ENCODE peak calls at places on chromosomes 16 and 17, in seven cellular contexts. One of them, this sample, is unnamed.

GRCh38 chr16:57695378-57696054 is 910 bp downstream of the DRC7 start:
- DNase-seq in cardiac muscle cell: no peak
- DNase-seq in fibroblast of the aortic adventitia: no peak
- DNase-seq in lower leg skin: peak; percentile 65
- DNase-seq in upper lobe of right lung: no peak
- DNase-seq in hepatocyte: no peak
- DNase-seq in mucosa of descending colon: no peak
- DNase-seq in this sample: no peak

GRCh38 chr17:41932821-41933389 is 2.5 kb downstream of the ODAD4 start:
- DNase-seq in cardiac muscle cell: no peak
- DNase-seq in hepatocyte: no peak
- DNase-seq in fibroblast of the aortic adventitia: no peak
- DNase-seq in upper lobe of right lung: no peak
- DNase-seq in lower leg skin: no peak
- DNase-seq in mucosa of descending colon: no peak
- DNase-seq in this sample: no peak

GRCh38 chr17:53516643-53517042 is 306.1 kb upstream of the KIF2B start:
- DNase-seq in hepatocyte: peak; percentile 28
- DNase-seq in upper lobe of right lung: no peak
- DNase-seq in fibroblast of the aortic adventitia: peak; percentile 6
- DNase-seq in lower leg skin: no peak
- DNase-seq in mucosa of descending colon: no peak
- DNase-seq in cardiac muscle cell: peak; percentile 59
- DNase-seq in this sample: no peak

GRCh38 chr17:47762733-47763132 is 29.7 kb downstream of the TBX21 start:
- DNase-seq in lower leg skin: no peak
- DNase-seq in fibroblast of the aortic adventitia: no peak
- DNase-seq in mucosa of descending colon: no peak
- DNase-seq in upper lobe of right lung: no peak
- DNase-seq in hepatocyte: no peak
- DNase-seq in cardiac muscle cell: no peak
- DNase-seq in this sample: no peak

GRCh38 chr17:71500761-71501555 is 619.9 kb upstream of the SOX9 start:
- DNase-seq in upper lobe of right lung: no peak
- DNase-seq in lower leg skin: no peak
- DNase-seq in mucosa of descending colon: no peak
- DNase-seq in cardiac muscle cell: peak; percentile 32
- DNase-seq in hepatocyte: no peak
- DNase-seq in fibroblast of the aortic adventitia: peak; percentile 4
- DNase-seq in this sample: peak; percentile 52

GRCh38 chr16:89009343-89010209 is 32.6 kb upstream of the CBFA2T3 start:
- DNase-seq in lower leg skin: no peak
- DNase-seq in hepatocyte: peak; percentile 76
- DNase-seq in fibroblast of the aortic adventitia: peak; percentile 21
- DNase-seq in mucosa of descending colon: peak; percentile 58
- DNase-seq in upper lobe of right lung: peak; percentile 64
- DNase-seq in cardiac muscle cell: peak; percentile 28
- DNase-seq in this sample: no peak

GRCh38 chr17:68381076-68381900 is 76.0 kb downstream of the WIPI1 start:
- DNase-seq in cardiac muscle cell: peak; percentile 78
- DNase-seq in lower leg skin: no peak
- DNase-seq in mucosa of descending colon: no peak
- DNase-seq in upper lobe of right lung: peak; percentile 77
- DNase-seq in hepatocyte: peak; percentile 48
- DNase-seq in fibroblast of the aortic adventitia: no peak
- DNase-seq in this sample: peak; percentile 98

GRCh38 chr17:73824321-73824720 is 180.1 kb upstream of the SDK2 start:
- DNase-seq in cardiac muscle cell: no peak
- DNase-seq in lower leg skin: peak; percentile 43
- DNase-seq in fibroblast of the aortic adventitia: no peak
- DNase-seq in mucosa of descending colon: no peak
- DNase-seq in hepatocyte: no peak
- DNase-seq in upper lobe of right lung: no peak
- DNase-seq in this sample: no peak

GRCh38 chr17:39236981-39237441 is 11.3 kb upstream of the STAC2 start:
- DNase-seq in mucosa of descending colon: no peak
- DNase-seq in upper lobe of right lung: no peak
- DNase-seq in lower leg skin: no peak
- DNase-seq in fibroblast of the aortic adventitia: no peak
- DNase-seq in cardiac muscle cell: no peak
- DNase-seq in hepatocyte: peak; percentile 7
- DNase-seq in this sample: no peak

GRCh38 chr16:70410736-70411135 is 28.2 kb downstream of the ST3GAL2 start:
- DNase-seq in hepatocyte: no peak
- DNase-seq in fibroblast of the aortic adventitia: no peak
- DNase-seq in lower leg skin: no peak
- DNase-seq in mucosa of descending colon: no peak
- DNase-seq in cardiac muscle cell: no peak
- DNase-seq in upper lobe of right lung: no peak
- DNase-seq in this sample: no peak

GRCh38 chr17:63714550-63715277 is 14.8 kb upstream of the LIMD2 start:
- DNase-seq in lower leg skin: no peak
- DNase-seq in fibroblast of the aortic adventitia: no peak
- DNase-seq in cardiac muscle cell: peak; percentile 29
- DNase-seq in hepatocyte: no peak
- DNase-seq in mucosa of descending colon: no peak
- DNase-seq in upper lobe of right lung: peak; percentile 15
- DNase-seq in this sample: peak; percentile 28

GRCh38 chr16:61295311-61295710 is 740.9 kb downstream of the CDH8 start:
- DNase-seq in fibroblast of the aortic adventitia: no peak
- DNase-seq in hepatocyte: no peak
- DNase-seq in mucosa of descending colon: no peak
- DNase-seq in upper lobe of right lung: no peak
- DNase-seq in lower leg skin: no peak
- DNase-seq in cardiac muscle cell: no peak
- DNase-seq in this sample: no peak

GRCh38 chr17:18166894-18167293 is 16.7 kb upstream of the ALKBH5 start:
- DNase-seq in lower leg skin: no peak
- DNase-seq in fibroblast of the aortic adventitia: peak; percentile 39
- DNase-seq in upper lobe of right lung: no peak
- DNase-seq in cardiac muscle cell: no peak
- DNase-seq in hepatocyte: no peak
- DNase-seq in mucosa of descending colon: no peak
- DNase-seq in this sample: no peak

GRCh38 chr16:57386381-57386951 is 14.2 kb downstream of the CX3CL1 start:
- DNase-seq in hepatocyte: no peak
- DNase-seq in upper lobe of right lung: no peak
- DNase-seq in cardiac muscle cell: peak; percentile 91
- DNase-seq in fibroblast of the aortic adventitia: peak; percentile 91
- DNase-seq in mucosa of descending colon: no peak
- DNase-seq in lower leg skin: no peak
- DNase-seq in this sample: no peak

GRCh38 chr16:23920899-23921298 is 85.1 kb downstream of the PRKCB start:
- DNase-seq in upper lobe of right lung: no peak
- DNase-seq in hepatocyte: no peak
- DNase-seq in lower leg skin: no peak
- DNase-seq in mucosa of descending colon: no peak
- DNase-seq in cardiac muscle cell: no peak
- DNase-seq in fibroblast of the aortic adventitia: no peak
- DNase-seq in this sample: no peak

GRCh38 chr17:39777534-39778365 is 40.0 kb downstream of the GRB7 start:
- DNase-seq in lower leg skin: no peak
- DNase-seq in hepatocyte: no peak
- DNase-seq in fibroblast of the aortic adventitia: no peak
- DNase-seq in upper lobe of right lung: no peak
- DNase-seq in cardiac muscle cell: no peak
- DNase-seq in mucosa of descending colon: no peak
- DNase-seq in this sample: no peak

GRCh38 chr16:75491876-75492275 is 3.4 kb downstream of the CHST6 start:
- DNase-seq in cardiac muscle cell: no peak
- DNase-seq in lower leg skin: no peak
- DNase-seq in upper lobe of right lung: no peak
- DNase-seq in fibroblast of the aortic adventitia: no peak
- DNase-seq in hepatocyte: no peak
- DNase-seq in mucosa of descending colon: no peak
- DNase-seq in this sample: peak; percentile 65

GRCh38 chr17:43456661-43457361 is 27.0 kb upstream of the DHX8 start:
- DNase-seq in lower leg skin: no peak
- DNase-seq in upper lobe of right lung: no peak
- DNase-seq in cardiac muscle cell: peak; percentile 44
- DNase-seq in hepatocyte: no peak
- DNase-seq in fibroblast of the aortic adventitia: no peak
- DNase-seq in mucosa of descending colon: peak; percentile 25
- DNase-seq in this sample: no peak

GRCh38 chr17:61130320-61130719 is 269.3 kb upstream of the TBX2 start:
- DNase-seq in cardiac muscle cell: no peak
- DNase-seq in mucosa of descending colon: no peak
- DNase-seq in hepatocyte: no peak
- DNase-seq in lower leg skin: no peak
- DNase-seq in upper lobe of right lung: no peak
- DNase-seq in fibroblast of the aortic adventitia: no peak
- DNase-seq in this sample: no peak

GRCh38 chr17:82674656-82675475 is 23.6 kb downstream of the RAB40B start:
- DNase-seq in lower leg skin: no peak
- DNase-seq in cardiac muscle cell: no peak
- DNase-seq in hepatocyte: no peak
- DNase-seq in mucosa of descending colon: no peak
- DNase-seq in upper lobe of right lung: no peak
- DNase-seq in fibroblast of the aortic adventitia: no peak
- DNase-seq in this sample: no peak

DNA sequence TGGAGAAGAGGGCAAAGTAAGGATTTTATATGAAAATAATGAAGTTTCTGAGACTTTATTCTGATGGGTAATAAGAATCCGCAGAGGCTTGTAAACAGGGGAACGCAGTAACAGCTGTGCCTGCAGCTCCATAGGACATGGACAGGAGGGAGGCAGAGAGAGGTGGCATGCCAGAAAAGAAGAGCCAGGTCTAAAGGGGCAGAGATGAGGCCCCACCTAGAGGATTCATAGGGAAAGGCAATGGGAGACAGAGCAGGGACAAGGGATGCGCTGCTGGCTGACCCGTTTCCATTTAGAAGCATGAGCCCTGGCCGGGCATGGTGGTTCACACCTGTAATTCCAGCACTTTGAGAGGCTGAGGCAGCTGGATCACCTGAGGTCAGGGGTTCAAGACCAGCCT is 340.3 kb upstream of the CDH5 start:
- DNase-seq in upper lobe of right lung: no peak
- DNase-seq in hepatocyte: peak; percentile 23
- DNase-seq in cardiac muscle cell: peak; percentile 43
- DNase-seq in fibroblast of the aortic adventitia: no peak
- DNase-seq in mucosa of descending colon: no peak
- DNase-seq in lower leg skin: peak; percentile 37
- DNase-seq in this sample: no peak
- TF ChIP-seq CTCF in upper lobe of right lung: no peak
- TF ChIP-seq CTCF in hepatocyte: peak; percentile 23
- TF ChIP-seq CTCF in cardiac muscle cell: peak; percentile 47
- TF ChIP-seq CTCF in fibroblast of the aortic adventitia: peak; percentile 36
- TF ChIP-seq CTCF in mucosa of descending colon: no peak
- TF ChIP-seq CTCF in lower leg skin: no peak
- TF ChIP-seq CTCF in this sample: peak; percentile 59

DNA sequence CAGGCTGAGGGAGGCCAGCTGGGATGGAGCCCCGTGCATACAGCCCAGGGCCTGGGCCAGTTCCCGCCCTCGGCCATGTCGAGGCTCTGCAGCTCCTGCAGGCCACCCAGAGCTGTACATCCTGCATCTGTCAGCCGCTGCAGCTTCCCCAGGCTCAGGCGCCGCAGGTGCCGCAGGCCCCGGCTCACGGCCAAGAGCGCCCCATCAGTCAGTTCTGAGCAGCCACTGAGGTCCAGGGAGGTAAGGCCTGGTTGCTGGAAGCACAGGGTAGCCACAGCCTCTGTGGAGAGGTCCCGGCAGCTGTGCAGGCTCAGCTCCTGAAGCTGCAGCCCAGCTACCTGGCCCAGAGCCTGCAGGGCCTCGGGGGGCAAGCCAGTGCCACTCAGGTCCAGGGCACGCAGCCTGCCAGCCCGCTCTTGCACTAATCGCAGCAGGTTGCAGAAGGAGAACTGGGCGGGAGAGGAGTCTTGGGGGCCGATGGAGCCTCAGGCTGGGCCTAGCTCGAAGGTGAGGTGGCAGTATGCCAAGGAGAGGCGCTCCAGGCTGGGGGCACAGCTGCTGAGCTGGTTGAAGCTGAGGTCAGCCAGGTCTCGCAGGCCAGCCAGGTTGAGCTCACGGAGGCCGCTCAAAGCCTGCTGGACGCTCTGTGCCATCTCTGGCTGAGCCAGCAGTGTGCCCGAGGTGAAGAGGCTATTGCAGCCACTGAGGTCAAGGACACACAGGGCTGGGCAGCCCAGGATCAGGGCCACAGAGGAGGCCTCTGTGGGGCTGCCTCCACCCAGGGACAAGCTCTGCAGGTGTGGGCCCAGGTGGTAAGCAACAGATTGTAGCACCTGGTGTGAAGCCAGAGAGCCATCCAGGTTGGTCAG is 11.4 kb downstream of the ELMO3 start:
- DNase-seq in mucosa of descending colon: no peak
- DNase-seq in fibroblast of the aortic adventitia: no peak
- DNase-seq in hepatocyte: no peak
- DNase-seq in upper lobe of right lung: no peak
- DNase-seq in cardiac muscle cell: no peak
- DNase-seq in lower leg skin: no peak
- DNase-seq in this sample: no peak
- TF ChIP-seq CTCF in mucosa of descending colon: no peak
- TF ChIP-seq CTCF in fibroblast of the aortic adventitia: no peak
- TF ChIP-seq CTCF in hepatocyte: no peak
- TF ChIP-seq CTCF in upper lobe of right lung: no peak
- TF ChIP-seq CTCF in cardiac muscle cell: no peak
- TF ChIP-seq CTCF in lower leg skin: no peak
- TF ChIP-seq CTCF in this sample: no peak

DNA sequence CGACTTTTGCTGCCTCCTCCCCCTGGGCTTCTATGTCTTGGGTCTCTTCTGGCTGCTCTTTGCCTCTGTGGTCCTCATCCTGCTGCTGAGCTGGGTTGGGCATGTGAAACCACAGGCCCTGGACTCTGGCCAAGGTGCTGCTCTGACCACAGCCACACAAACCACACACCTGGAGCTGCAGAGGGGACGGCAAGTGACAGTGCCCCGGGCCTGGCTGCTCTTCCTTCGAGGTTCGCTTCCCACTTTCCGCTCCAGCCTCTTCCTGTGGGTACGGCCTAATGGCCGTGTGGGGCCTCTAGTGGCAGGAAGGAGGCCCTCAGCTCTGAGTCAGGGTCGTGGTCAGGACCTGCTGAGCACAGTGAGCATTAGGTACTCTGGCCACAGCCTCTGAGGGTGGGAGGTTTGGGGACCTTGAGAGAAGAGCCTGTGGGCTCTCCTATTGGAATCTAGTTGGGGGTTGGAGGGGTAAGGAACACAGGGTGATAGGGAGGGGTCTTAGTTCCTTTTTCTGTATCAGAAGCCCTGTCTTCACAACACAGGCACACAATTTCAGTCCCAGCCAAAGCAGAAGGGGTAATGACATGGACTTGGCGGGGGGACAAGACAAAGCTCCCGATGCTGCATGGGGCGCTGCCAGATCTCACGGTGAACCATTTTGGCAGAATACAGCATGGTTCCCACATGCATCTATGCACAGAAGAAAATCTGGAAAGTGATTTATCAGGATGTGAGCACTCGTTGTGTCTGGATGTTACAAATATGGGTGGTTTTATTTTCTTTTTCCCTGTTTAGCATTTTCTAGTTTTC is 2.3 kb downstream of the GP1BA start:
- DNase-seq in fibroblast of the aortic adventitia: peak; percentile 12
- DNase-seq in hepatocyte: peak; percentile 34
- DNase-seq in cardiac muscle cell: peak; percentile 59
- DNase-seq in mucosa of descending colon: peak; percentile 57
- DNase-seq in lower leg skin: no peak
- DNase-seq in upper lobe of right lung: peak; percentile 71
- DNase-seq in this sample: no peak
- TF ChIP-seq CTCF in fibroblast of the aortic adventitia: peak; percentile 43
- TF ChIP-seq CTCF in hepatocyte: peak; percentile 17
- TF ChIP-seq CTCF in cardiac muscle cell: peak; percentile 58
- TF ChIP-seq CTCF in mucosa of descending colon: no peak
- TF ChIP-seq CTCF in lower leg skin: no peak
- TF ChIP-seq CTCF in upper lobe of right lung: peak; percentile 17
- TF ChIP-seq CTCF in this sample: peak; percentile 39

GRCh38 chr17:79658811-79659207 is 48.0 kb upstream of the RBFOX3 start:
- DNase-seq in hepatocyte: peak; percentile 70
- DNase-seq in upper lobe of right lung: no peak
- DNase-seq in lower leg skin: peak; percentile 61
- DNase-seq in mucosa of descending colon: peak; percentile 6
- DNase-seq in cardiac muscle cell: peak; percentile 45
- DNase-seq in fibroblast of the aortic adventitia: peak; percentile 1
- DNase-seq in this sample: peak; percentile 5
- TF ChIP-seq CTCF in hepatocyte: peak; percentile 53
- TF ChIP-seq CTCF in upper lobe of right lung: peak; percentile 39
- TF ChIP-seq CTCF in lower leg skin: no peak
- TF ChIP-seq CTCF in mucosa of descending colon: no peak
- TF ChIP-seq CTCF in cardiac muscle cell: peak; percentile 59
- TF ChIP-seq CTCF in fibroblast of the aortic adventitia: peak; percentile 40
- TF ChIP-seq CTCF in this sample: peak; percentile 69